ENCODE peak calls at places on chromosomes 1 and 21, in seven cellular contexts. V is HFF-Myc, Z is ovary, Y is foreskin fibroblast, P is endodermal cell, M is pancreas, X is K562. H is an unnamed sample.

GRCh38 chr1:93692983-93693591 is 11.4 kb upstream of the BCAR3 start:
- DNase-seq in V (no peak), Z (no peak), Y (peak; percentile 90), P (no peak), M (no peak), X (no peak), H (peak; percentile 59)

GRCh38 chr1:154344977-154345837 is 19.9 kb downstream of the ATP8B2 start:
- DNase-seq in V (no peak), Z (no peak), Y (peak; percentile 35), P (peak; percentile 91), M (no peak), X (peak; percentile 86), H (no peak)

GRCh38 chr1:66527688-66528087 is 6.3 kb upstream of the SGIP1 start:
- DNase-seq in V (peak; percentile 52), Z (no peak), Y (peak; percentile 78), P (no peak), M (no peak), X (no peak), H (no peak)

GRCh38 chr1:12527564-12527963 is 90.4 kb downstream of the DHRS3 start:
- DNase-seq in V (no peak), Z (peak; percentile 21), Y (no peak), P (no peak), M (peak; percentile 81), X (no peak), H (no peak)

GRCh38 chr1:198643827-198644226 is 5.0 kb downstream of the PTPRC start:
- DNase-seq in V (no peak), Z (no peak), Y (no peak), P (no peak), M (no peak), X (no peak), H (no peak)

GRCh38 chr21:37008705-37009104 is 2.2 kb downstream of the RIPPLY3 start:
- DNase-seq in V (no peak), Z (no peak), Y (no peak), P (peak; percentile 65), M (no peak), X (no peak), H (no peak)

GRCh38 chr1:209787551-209787950 is 3.2 kb upstream of the C1orf74 start:
- DNase-seq in V (no peak), Z (peak; percentile 49), Y (no peak), P (no peak), M (peak; percentile 76), X (no peak), H (no peak)

GRCh38 chr1:169999357-169999756 is 75.1 kb downstream of the KIFAP3 start:
- DNase-seq in V (peak; percentile 50), Z (no peak), Y (peak; percentile 88), P (no peak), M (no peak), X (no peak), H (peak; percentile 91)

GRCh38 chr1:226989081-226989747 is 49.1 kb downstream of the COQ8A start:
- DNase-seq in V (no peak), Z (no peak), Y (no peak), P (no peak), M (no peak), X (no peak), H (no peak)

GRCh38 chr1:105591681-105592080 is 1464.8 kb upstream of the PRMT6 start:
- DNase-seq in V (no peak), Z (no peak), Y (no peak), P (no peak), M (no peak), X (no peak), H (no peak)

GRCh38 chr1:10192263-10192662 is 18.1 kb upstream of the KIF1B start:
- DNase-seq in V (no peak), Z (no peak), Y (no peak), P (no peak), M (no peak), X (no peak), H (no peak)

GRCh38 chr1:63773815-63774616 is at the start of gene ROR1:
- DNase-seq in V (peak; percentile 65), Z (peak; percentile 85), Y (peak; percentile 85), P (peak; percentile 97), M (peak; percentile 92), X (peak; percentile 9), H (no peak)

GRCh38 chr1:38779491-38779890 is 80.1 kb downstream of the RRAGC start:
- DNase-seq in V (no peak), Z (no peak), Y (no peak), P (no peak), M (no peak), X (no peak), H (no peak)

GRCh38 chr1:247296599-247297180 is 35.0 kb downstream of the ZNF496 start:
- DNase-seq in V (no peak), Z (no peak), Y (no peak), P (peak; percentile 25), M (no peak), X (peak; percentile 60), H (no peak)

GRCh38 chr1:84402060-84402459 is 3.8 kb downstream of the DNASE2B start:
- DNase-seq in V (no peak), Z (no peak), Y (peak; percentile 19), P (no peak), M (no peak), X (no peak), H (no peak)

GRCh38 chr1:65958561-65959350 is 166.1 kb downstream of the PDE4B start:
- DNase-seq in V (peak; percentile 19), Z (no peak), Y (no peak), P (no peak), M (no peak), X (peak; percentile 55), H (no peak)

GRCh38 chr1:211526101-211526500 is 34.1 kb upstream of the RD3 start:
- DNase-seq in V (no peak), Z (no peak), Y (no peak), P (no peak), M (no peak), X (no peak), H (no peak)

GRCh38 chr1:15343729-15344128 is 66.0 kb upstream of the EFHD2 start:
- DNase-seq in V (no peak), Z (peak; percentile 49), Y (peak; percentile 53), P (no peak), M (no peak), X (no peak), H (no peak)
- H3K4me3 ChIP-seq in V (no peak overlapping the region), Z (no peak overlapping the region), Y (no peak overlapping the region), P (no peak overlapping the region), M (no peak overlapping the region), X (no peak overlapping the region), H (no peak overlapping the region)

GRCh38 chr1:62433861-62434611 is 2.8 kb upstream of the USP1 start:
- DNase-seq in V (no peak), Z (no peak), Y (no peak), P (no peak), M (no peak), X (no peak), H (no peak)
- TF ChIP-seq CTCF in V (no peak), Z (no peak), Y (no peak), P (peak; percentile 23), M (no peak), X (peak; percentile 11), H (no peak)

GRCh38 chr1:89721351-89721750 is 88.4 kb downstream of the LRRC8C start:
- DNase-seq in V (peak; percentile 43), Z (no peak), Y (peak; percentile 41), P (no peak), M (no peak), X (peak; percentile 61), H (no peak)

GRCh38 chr1:89723144-89723543 is 90.2 kb downstream of the LRRC8C start:
- DNase-seq in V (no peak), Z (no peak), Y (no peak), P (no peak), M (no peak), X (no peak), H (no peak)

GRCh38 chr1:89719502-89720306 is 86.8 kb downstream of the LRRC8C start:
- DNase-seq in V (no peak), Z (no peak), Y (peak; percentile 50), P (no peak), M (no peak), X (peak; percentile 34), H (no peak)

GRCh38 chr1:89723863-89724262 is 90.9 kb downstream of the LRRC8C start:
- DNase-seq in V (no peak), Z (no peak), Y (peak; percentile 51), P (no peak), M (no peak), X (no peak), H (no peak)

DNA sequence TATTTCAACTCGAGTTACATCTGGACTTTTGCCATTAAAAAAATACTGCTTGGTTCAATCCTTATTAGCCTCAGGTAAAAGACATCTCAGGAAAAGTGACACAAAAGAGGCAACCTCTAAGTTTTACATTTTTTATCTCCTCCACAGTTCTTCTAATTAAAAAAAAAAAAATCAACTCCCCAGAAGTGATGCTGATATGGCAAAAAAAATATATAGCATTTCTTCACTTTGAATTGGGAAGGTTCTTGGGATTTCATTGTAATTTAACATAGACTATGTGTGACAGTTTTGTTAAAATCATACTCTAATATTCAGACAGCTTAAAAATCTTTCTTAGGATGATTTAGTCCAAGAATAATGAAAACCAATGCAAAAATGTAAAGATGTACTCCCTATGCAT is 87.9 kb downstream of the LRRC8C start:
- DNase-seq in V (no peak), Z (no peak), Y (no peak), P (no peak), M (no peak), X (no peak), H (no peak)
- H3K4me3 ChIP-seq in V (no peak overlapping the region), Z (no peak overlapping the region), Y (no peak overlapping the region), P (no peak overlapping the region), M (no peak overlapping the region), X (no peak overlapping the region), H (no peak overlapping the region)

GRCh38 chr21:33836408-33836807 is 79.2 kb downstream of the ATP5PO start:
- DNase-seq in V (no peak), Z (no peak), Y (no peak), P (no peak), M (no peak), X (no peak), H (no peak)

GRCh38 chr21:33835920-33836319 is 79.7 kb downstream of the ATP5PO start:
- DNase-seq in V (no peak), Z (no peak), Y (no peak), P (no peak), M (no peak), X (no peak), H (no peak)

GRCh38 chr21:33831962-33832659 is 83.5 kb downstream of the ATP5PO start:
- DNase-seq in V (no peak), Z (no peak), Y (no peak), P (no peak), M (no peak), X (no peak), H (no peak)

GRCh38 chr21:33839167-33839716 is 76.4 kb downstream of the ATP5PO start:
- DNase-seq in V (no peak), Z (no peak), Y (no peak), P (peak; percentile 60), M (no peak), X (peak; percentile 64), H (no peak)

DNA sequence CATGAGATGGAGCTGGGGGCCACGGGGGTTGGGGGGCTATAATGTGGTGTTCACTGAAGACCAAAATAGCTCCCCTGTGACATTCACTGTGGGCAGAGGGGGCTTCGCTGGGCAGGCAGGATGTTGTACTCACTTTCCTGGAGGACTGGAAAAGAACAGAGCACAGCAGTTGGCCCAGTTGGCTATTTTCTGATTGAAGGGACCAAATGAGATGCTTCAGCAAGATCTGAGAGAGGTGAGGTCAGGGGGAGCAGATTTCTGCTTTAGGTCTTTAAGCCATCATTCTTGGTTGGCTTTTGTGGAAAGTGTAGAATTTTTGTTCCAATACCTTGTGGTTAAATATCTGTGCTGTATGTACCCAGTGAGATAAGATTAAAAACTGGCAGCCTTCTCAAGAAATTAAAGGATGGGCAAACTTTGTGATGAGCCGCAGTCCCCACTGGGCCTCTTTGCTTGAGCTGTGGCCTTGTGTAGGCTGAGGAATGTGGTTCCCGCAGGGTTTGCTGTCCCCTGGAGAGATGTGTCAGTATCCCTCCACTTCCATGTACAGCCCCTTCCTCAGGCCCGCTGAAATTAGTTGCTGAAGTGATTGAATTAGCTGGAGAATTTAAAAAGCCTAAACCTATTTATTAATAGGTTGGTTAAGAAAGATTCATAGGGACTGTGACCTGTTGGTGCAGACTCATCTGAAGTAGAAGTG is 80.7 kb downstream of the ATP5PO start:
- DNase-seq in V (no peak), Z (no peak), Y (no peak), P (no peak), M (no peak), X (no peak), H (no peak)
- TF ChIP-seq CTCF in V (no peak), Z (no peak), Y (no peak), P (no peak), M (no peak), X (no peak), H (no peak)

H was measured in BJ.